ENCODE peak calls at places on chromosome 22, in nine cellular contexts. One of them, this sample, is unnamed.

GRCh38 chr22:23801238-23801821 is 14.6 kb downstream of the SMARCB1 start:
- DNase-seq in substantia nigra: no peak
- DNase-seq in stimulated activated CD4-positive, alpha-beta T cell treated with anti-CD3 and anti-CD28 coated beads, TNF-alpha, amount 100 ng/mL, for 24 hours: no peak
- DNase-seq in thoracic aorta: no peak
- DNase-seq in glomerular endothelial cell: no peak
- DNase-seq in activated T-helper 1 cell treated with anti-CD3 and anti-CD28 coated beads, Interleukin-2, amount 50 U/mL, for 16 hours: no peak
- DNase-seq in CD8-positive, alpha-beta T cell: no peak
- DNase-seq in effector memory CD4-positive, alpha-beta T cell: no peak
- DNase-seq in progenitor cell of endocrine pancreas: no peak
- DNase-seq in this sample: no peak

GRCh38 chr22:24525416-24526037 is 29.4 kb downstream of the GUCD1 start:
- DNase-seq in progenitor cell of endocrine pancreas: peak; percentile 65
- DNase-seq in activated T-helper 1 cell treated with anti-CD3 and anti-CD28 coated beads, Interleukin-2, amount 50 U/mL, for 16 hours: peak; percentile 53
- DNase-seq in glomerular endothelial cell: no peak
- DNase-seq in substantia nigra: peak; percentile 34
- DNase-seq in CD8-positive, alpha-beta T cell: peak; percentile 58
- DNase-seq in stimulated activated CD4-positive, alpha-beta T cell treated with anti-CD3 and anti-CD28 coated beads, TNF-alpha, amount 100 ng/mL, for 24 hours: peak; percentile 59
- DNase-seq in thoracic aorta: peak; percentile 28
- DNase-seq in effector memory CD4-positive, alpha-beta T cell: peak; percentile 61
- DNase-seq in this sample: peak; percentile 79

GRCh38 chr22:45200862-45201511 is 37.3 kb downstream of the NUP50 start:
- DNase-seq in stimulated activated CD4-positive, alpha-beta T cell treated with anti-CD3 and anti-CD28 coated beads, TNF-alpha, amount 100 ng/mL, for 24 hours: no peak
- DNase-seq in glomerular endothelial cell: no peak
- DNase-seq in progenitor cell of endocrine pancreas: no peak
- DNase-seq in substantia nigra: no peak
- DNase-seq in activated T-helper 1 cell treated with anti-CD3 and anti-CD28 coated beads, Interleukin-2, amount 50 U/mL, for 16 hours: no peak
- DNase-seq in CD8-positive, alpha-beta T cell: no peak
- DNase-seq in effector memory CD4-positive, alpha-beta T cell: no peak
- DNase-seq in thoracic aorta: no peak
- DNase-seq in this sample: no peak

GRCh38 chr22:21909871-21910270 is 42.4 kb upstream of the MAPK1 start:
- DNase-seq in thoracic aorta: no peak
- DNase-seq in progenitor cell of endocrine pancreas: no peak
- DNase-seq in glomerular endothelial cell: no peak
- DNase-seq in stimulated activated CD4-positive, alpha-beta T cell treated with anti-CD3 and anti-CD28 coated beads, TNF-alpha, amount 100 ng/mL, for 24 hours: no peak
- DNase-seq in effector memory CD4-positive, alpha-beta T cell: no peak
- DNase-seq in substantia nigra: no peak
- DNase-seq in activated T-helper 1 cell treated with anti-CD3 and anti-CD28 coated beads, Interleukin-2, amount 50 U/mL, for 16 hours: no peak
- DNase-seq in CD8-positive, alpha-beta T cell: no peak
- DNase-seq in this sample: no peak

GRCh38 chr22:44097263-44098020 is 73.3 kb downstream of the PARVB start:
- DNase-seq in stimulated activated CD4-positive, alpha-beta T cell treated with anti-CD3 and anti-CD28 coated beads, TNF-alpha, amount 100 ng/mL, for 24 hours: no peak
- DNase-seq in activated T-helper 1 cell treated with anti-CD3 and anti-CD28 coated beads, Interleukin-2, amount 50 U/mL, for 16 hours: no peak
- DNase-seq in substantia nigra: no peak
- DNase-seq in effector memory CD4-positive, alpha-beta T cell: no peak
- DNase-seq in glomerular endothelial cell: no peak
- DNase-seq in progenitor cell of endocrine pancreas: no peak
- DNase-seq in CD8-positive, alpha-beta T cell: no peak
- DNase-seq in thoracic aorta: no peak
- DNase-seq in this sample: no peak

GRCh38 chr22:46057206-46057605 is 80.2 kb upstream of the WNT7B start:
- DNase-seq in thoracic aorta: no peak
- DNase-seq in CD8-positive, alpha-beta T cell: no peak
- DNase-seq in stimulated activated CD4-positive, alpha-beta T cell treated with anti-CD3 and anti-CD28 coated beads, TNF-alpha, amount 100 ng/mL, for 24 hours: no peak
- DNase-seq in progenitor cell of endocrine pancreas: no peak
- DNase-seq in activated T-helper 1 cell treated with anti-CD3 and anti-CD28 coated beads, Interleukin-2, amount 50 U/mL, for 16 hours: no peak
- DNase-seq in substantia nigra: no peak
- DNase-seq in glomerular endothelial cell: no peak
- DNase-seq in effector memory CD4-positive, alpha-beta T cell: no peak
- DNase-seq in this sample: peak; percentile 67

GRCh38 chr22:21022955-21023614 is 8.1 kb downstream of the P2RX6 start:
- DNase-seq in substantia nigra: no peak
- DNase-seq in stimulated activated CD4-positive, alpha-beta T cell treated with anti-CD3 and anti-CD28 coated beads, TNF-alpha, amount 100 ng/mL, for 24 hours: no peak
- DNase-seq in glomerular endothelial cell: no peak
- DNase-seq in CD8-positive, alpha-beta T cell: no peak
- DNase-seq in effector memory CD4-positive, alpha-beta T cell: no peak
- DNase-seq in activated T-helper 1 cell treated with anti-CD3 and anti-CD28 coated beads, Interleukin-2, amount 50 U/mL, for 16 hours: no peak
- DNase-seq in progenitor cell of endocrine pancreas: no peak
- DNase-seq in thoracic aorta: no peak
- DNase-seq in this sample: no peak

GRCh38 chr22:43878831-43879550 is 12.8 kb downstream of the PNPLA5 start:
- DNase-seq in thoracic aorta: no peak
- DNase-seq in CD8-positive, alpha-beta T cell: no peak
- DNase-seq in progenitor cell of endocrine pancreas: no peak
- DNase-seq in effector memory CD4-positive, alpha-beta T cell: no peak
- DNase-seq in glomerular endothelial cell: no peak
- DNase-seq in substantia nigra: no peak
- DNase-seq in stimulated activated CD4-positive, alpha-beta T cell treated with anti-CD3 and anti-CD28 coated beads, TNF-alpha, amount 100 ng/mL, for 24 hours: no peak
- DNase-seq in activated T-helper 1 cell treated with anti-CD3 and anti-CD28 coated beads, Interleukin-2, amount 50 U/mL, for 16 hours: no peak
- DNase-seq in this sample: no peak

GRCh38 chr22:20245577-20246367 is 22.3 kb downstream of the RTN4R start:
- DNase-seq in stimulated activated CD4-positive, alpha-beta T cell treated with anti-CD3 and anti-CD28 coated beads, TNF-alpha, amount 100 ng/mL, for 24 hours: no peak
- DNase-seq in activated T-helper 1 cell treated with anti-CD3 and anti-CD28 coated beads, Interleukin-2, amount 50 U/mL, for 16 hours: no peak
- DNase-seq in progenitor cell of endocrine pancreas: no peak
- DNase-seq in effector memory CD4-positive, alpha-beta T cell: no peak
- DNase-seq in substantia nigra: no peak
- DNase-seq in CD8-positive, alpha-beta T cell: no peak
- DNase-seq in glomerular endothelial cell: no peak
- DNase-seq in thoracic aorta: no peak
- DNase-seq in this sample: no peak

GRCh38 chr22:16949561-16949960 is 58.5 kb downstream of the GAB4 start:
- DNase-seq in effector memory CD4-positive, alpha-beta T cell: no peak
- DNase-seq in CD8-positive, alpha-beta T cell: no peak
- DNase-seq in progenitor cell of endocrine pancreas: no peak
- DNase-seq in glomerular endothelial cell: no peak
- DNase-seq in thoracic aorta: no peak
- DNase-seq in substantia nigra: no peak
- DNase-seq in activated T-helper 1 cell treated with anti-CD3 and anti-CD28 coated beads, Interleukin-2, amount 50 U/mL, for 16 hours: no peak
- DNase-seq in stimulated activated CD4-positive, alpha-beta T cell treated with anti-CD3 and anti-CD28 coated beads, TNF-alpha, amount 100 ng/mL, for 24 hours: no peak
- DNase-seq in this sample: peak; percentile 16

This sample was measured in pons.